ENCODE peak calls at places on chromosomes 1 and 21, in four cellular contexts. O is K562, U is HepG2, X is endothelial cell of umbilical vein. S is an unnamed sample.
A peak's percentile ranks its signal among the peaks of the same experiment; 100 is the strongest.

GRCh38 chr1:103459385-103459784 is 66.1 kb upstream of the RNPC3 start:
- DNase-seq in X (no peak), O (no peak), U (no peak), S (no peak)

GRCh38 chr1:20102875-20103274 is 16.5 kb downstream of the PLA2G2D start:
- DNase-seq in X (no peak), U (no peak), O (no peak), S (no peak)

GRCh38 chr1:198212675-198213074 is 55.9 kb downstream of the NEK7 start:
- DNase-seq in U (no peak), O (no peak), X (no peak), S (no peak)

GRCh38 chr1:228810855-228811654 is 75.8 kb downstream of the RHOU start:
- DNase-seq in U (no peak), X (no peak), O (no peak), S (no peak)

GRCh38 chr1:235079443-235079967 is 49.1 kb downstream of the TOMM20 start:
- DNase-seq in U (peak; percentile 71), O (no peak), X (peak; percentile 56), S (no peak)

GRCh38 chr1:41580520-41581172 is 96.2 kb upstream of the EDN2 start:
- DNase-seq in O (no peak), U (no peak), X (no peak), S (no peak)

GRCh38 chr1:225250432-225250831 is 177.4 kb downstream of the LBR start:
- DNase-seq in X (no peak), U (no peak), O (no peak), S (peak; percentile 34)

GRCh38 chr1:94739521-94740061 is 80.6 kb upstream of the SLC44A3 start:
- DNase-seq in O (no peak), X (no peak), U (no peak), S (no peak)

GRCh38 chr1:219220945-219221344 is 47.3 kb downstream of the LYPLAL1 start:
- DNase-seq in U (no peak), X (no peak), O (no peak), S (peak; percentile 46)

GRCh38 chr1:155012760-155013602 is 10.4 kb downstream of the ZBTB7B start:
- DNase-seq in O (no peak), X (no peak), U (no peak), S (no peak)

GRCh38 chr1:61158592-61158991 is 76.2 kb downstream of the NFIA start:
- DNase-seq in X (no peak), O (no peak), U (no peak), S (no peak)

GRCh38 chr1:246638941-246639655 is 72.8 kb downstream of the CNST start:
- DNase-seq in X (no peak), O (no peak), U (no peak), S (no peak)

GRCh38 chr1:77513839-77514763 is 168.4 kb downstream of the ZZZ3 start:
- DNase-seq in U (no peak), O (no peak), X (peak; percentile 88), S (no peak)

GRCh38 chr21:46096596-46096981 is 1.3 kb upstream of the COL6A2 start:
- DNase-seq in U (no peak), X (no peak), O (no peak), S (no peak)

GRCh38 chr1:84299536-84300260 is 1.8 kb upstream of the SAMD13 start:
- DNase-seq in O (peak; percentile 13), X (peak; percentile 56), U (no peak), S (no peak)

GRCh38 chr1:248618878-248619277 is 16.0 kb downstream of the OR2T11 start:
- DNase-seq in O (peak; percentile 5), U (peak; percentile 52), X (peak; percentile 36), S (no peak)

GRCh38 chr21:37253991-37254390 is 13.1 kb downstream of the VPS26C start:
- DNase-seq in X (no peak), O (no peak), U (no peak), S (no peak)

GRCh38 chr1:219498666-219499065 is 114.2 kb downstream of the ZC3H11B start:
- DNase-seq in U (no peak), X (no peak), O (no peak), S (no peak)

GRCh38 chr21:25881524-25882376 is 147.0 kb downstream of the GABPA start:
- DNase-seq in X (peak; percentile 65), U (peak; percentile 39), O (peak; percentile 63), S (peak; percentile 9)

GRCh38 chr1:195019385-195019784 is 1588.9 kb downstream of the KCNT2 start:
- DNase-seq in X (no peak), O (no peak), U (no peak), S (no peak)

GRCh38 chr1:245999697-246000637 is 507.1 kb downstream of the SMYD3 start:
- DNase-seq in O (no peak), U (no peak), X (no peak), S (peak; percentile 44)

GRCh38 chr21:19322360-19322759 is 918.8 kb upstream of the TMPRSS15 start:
- DNase-seq in O (no peak), X (no peak), U (no peak), S (no peak)

GRCh38 chr21:21182401-21182800 is 184.2 kb downstream of the NCAM2 start:
- DNase-seq in X (no peak), U (no peak), O (no peak), S (no peak)
- TF ChIP-seq MYC in X (no peak), U (no peak), O (no peak), S (no peak)

GRCh38 chr1:24119859-24120756 is 8.2 kb upstream of the MYOM3 start:
- DNase-seq in U (peak; percentile 85), X (no peak), O (no peak), S (no peak)
- H3K9ac ChIP-seq in U (peak overlapping the region; percentile 50), X (no peak overlapping the region), O (no peak overlapping the region), S (no peak overlapping the region)

GRCh38 chr1:116262207-116262994 is 110.6 kb upstream of the ATP1A1 start:
- DNase-seq in U (no peak), O (no peak), X (no peak), S (no peak)

GRCh38 chr1:116260096-116260495 is 112.9 kb upstream of the ATP1A1 start:
- DNase-seq in X (no peak), O (no peak), U (no peak), S (no peak)

GRCh38 chr1:116261227-116261626 is 111.8 kb upstream of the ATP1A1 start:
- DNase-seq in O (no peak), U (peak; percentile 84), X (no peak), S (no peak)

GRCh38 chr1:116260621-116261020 is 112.4 kb upstream of the ATP1A1 start:
- DNase-seq in X (no peak), U (no peak), O (no peak), S (no peak)

GRCh38 chr1:116262995-116263385 is 110.1 kb upstream of the ATP1A1 start:
- DNase-seq in O (no peak), X (no peak), U (no peak), S (no peak)
- TF ChIP-seq MYC in O (no peak), X (no peak), U (no peak), S (no peak)

GRCh38 chr1:185966487-185966886 is 232.3 kb downstream of the HMCN1 start:
- DNase-seq in U (no peak), O (no peak), X (peak; percentile 4), S (no peak)
- H3K9ac ChIP-seq in U (no peak overlapping the region), O (no peak overlapping the region), X (no peak overlapping the region), S (no peak overlapping the region)

GRCh38 chr1:216749219-216749618 is 26.0 kb upstream of the ESRRG start:
- DNase-seq in O (no peak), X (no peak), U (no peak), S (no peak)
- TF ChIP-seq MYC in O (no peak), X (no peak), U (no peak), S (no peak)

DNA sequence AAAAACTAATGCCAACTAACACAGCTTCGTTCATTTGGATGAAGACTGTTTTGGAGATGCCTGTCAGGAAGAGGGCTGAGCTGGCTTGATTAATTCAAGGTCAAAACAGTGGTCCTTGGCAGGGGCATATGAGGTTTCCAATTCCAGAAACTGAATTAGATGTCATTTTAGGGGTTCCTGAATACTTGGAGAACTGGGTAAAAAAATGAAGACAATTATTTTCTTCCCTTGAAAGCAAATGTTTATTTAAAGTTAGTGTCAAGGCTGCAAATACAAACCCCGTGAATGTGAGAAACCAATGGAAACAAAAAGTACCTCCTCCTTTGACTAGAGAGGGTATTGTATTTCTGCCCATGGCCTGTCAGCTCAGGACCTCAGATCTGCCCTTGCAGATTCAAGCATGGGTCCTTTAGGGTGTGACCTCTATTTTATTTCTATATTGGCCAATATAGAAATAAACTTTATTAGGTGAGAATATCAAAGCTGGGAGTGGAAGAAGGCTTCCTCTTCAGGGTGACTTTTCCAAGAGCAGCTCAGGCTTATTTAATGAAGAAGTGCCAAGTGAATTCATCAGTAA is 110.6 kb downstream of the MAST2 start:
- DNase-seq in O (no peak), U (no peak), X (no peak), S (no peak)
- H3K9ac ChIP-seq in O (no peak overlapping the region), U (no peak overlapping the region), X (no peak overlapping the region), S (no peak overlapping the region)

GRCh38 chr1:193181526-193181925 is 4.9 kb downstream of the B3GALT2 start:
- DNase-seq in U (no peak), X (no peak), O (no peak), S (no peak)

GRCh38 chr1:193184776-193185175 is 1.6 kb downstream of the B3GALT2 start:
- DNase-seq in U (no peak), X (no peak), O (no peak), S (no peak)

GRCh38 chr1:193185206-193185605 is 1.2 kb downstream of the B3GALT2 start:
- DNase-seq in O (no peak), X (no peak), U (no peak), S (no peak)

GRCh38 chr1:193181985-193182384 is 4.4 kb downstream of the B3GALT2 start:
- DNase-seq in O (peak; percentile 8), U (no peak), X (no peak), S (no peak)

GRCh38 chr1:193183019-193183643 is 3.3 kb downstream of the B3GALT2 start:
- DNase-seq in U (peak; percentile 39), X (peak; percentile 73), O (peak; percentile 27), S (no peak)
- TF ChIP-seq MYC in U (no peak), X (no peak), O (no peak), S (no peak)

GRCh38 chr1:178942285-178943218 is 71.7 kb upstream of the ANGPTL1 start:
- DNase-seq in O (no peak), U (no peak), X (no peak), S (no peak)
- H3K9ac ChIP-seq in O (no peak overlapping the region), U (no peak overlapping the region), X (no peak overlapping the region), S (no peak overlapping the region)

DNA sequence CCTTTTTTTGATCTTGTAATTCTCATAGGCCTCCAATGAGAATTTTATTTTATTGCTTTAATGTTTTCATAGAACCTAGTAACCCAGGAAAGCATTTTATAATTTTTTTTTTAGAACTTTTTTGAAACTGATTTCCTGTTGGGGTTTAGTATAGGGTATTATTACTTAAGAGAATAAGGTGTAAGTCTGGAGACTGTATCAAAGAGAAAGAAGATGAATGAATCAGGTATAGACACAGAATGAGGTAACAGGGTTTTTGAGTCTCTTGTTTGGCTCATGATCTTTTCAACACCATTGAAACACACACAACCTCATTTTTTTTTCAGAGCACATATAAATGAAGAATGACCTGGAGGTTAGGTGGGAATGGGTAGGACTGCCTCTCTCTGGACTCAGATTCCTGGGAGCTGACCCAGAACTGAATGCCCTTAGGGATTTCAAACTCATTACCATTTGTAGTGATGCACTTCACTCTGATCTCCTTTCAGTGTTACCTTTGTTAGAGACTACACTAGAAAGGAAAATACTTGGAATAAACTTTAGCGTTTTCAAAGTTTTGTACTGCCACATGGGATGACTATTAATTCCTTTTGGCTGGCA is 51.0 kb downstream of the EPB41 start:
- DNase-seq in O (no peak), U (no peak), X (no peak), S (no peak)
- TF ChIP-seq MYC in O (no peak), U (no peak), X (no peak), S (no peak)

GRCh38 chr1:93605026-93605425 is 76.6 kb downstream of the BCAR3 start:
- DNase-seq in U (no peak), X (no peak), O (no peak), S (no peak)
- H3K9ac ChIP-seq in U (no peak overlapping the region), X (no peak overlapping the region), O (no peak overlapping the region), S (no peak overlapping the region)

S was measured in GM12878.